ENCODE peak calls at places on chromosome 18, in eight cellular contexts. M is heart left ventricle, Y is gastrocnemius medialis, B is A549, P is HCT116, L is neural crest cell, K is AG10803, D is NB4. U is an unnamed sample.

GRCh38 chr18:29652797-29653196 is 1389.7 kb downstream of the DSC3 start:
- DNase-seq in M (no peak), Y (no peak), B (no peak), P (no peak), L (no peak), K (no peak), D (peak), U (no peak)

GRCh38 chr18:36191711-36192110 is 4.4 kb downstream of the MOCOS start:
- DNase-seq in M (no peak), Y (no peak), B (no peak), P (no peak), L (no peak), K (no peak), D (no peak), U (no peak)

GRCh38 chr18:48802543-48803428 is 148.0 kb downstream of the SMAD7 start:
- DNase-seq in M (peak), Y (no peak), B (no peak), P (no peak), L (no peak), K (no peak), D (no peak), U (no peak)

GRCh38 chr18:3758531-3758930 is 308.6 kb downstream of the TGIF1 start:
- DNase-seq in M (no peak), Y (no peak), B (no peak), P (peak), L (no peak), K (peak), D (no peak), U (no peak)

GRCh38 chr18:44826418-44827259 is 146.0 kb downstream of the SETBP1 start:
- DNase-seq in M (peak), Y (peak), B (no peak), P (no peak), L (no peak), K (peak), D (no peak), U (peak)

GRCh38 chr18:79217979-79218604 is 148.9 kb downstream of the ATP9B start:
- DNase-seq in M (no peak), Y (peak), B (no peak), P (no peak), L (no peak), K (no peak), D (no peak), U (no peak)

GRCh38 chr18:44803019-44803650 is 122.4 kb downstream of the SETBP1 start:
- DNase-seq in M (peak), Y (peak), B (no peak), P (no peak), L (no peak), K (peak), D (no peak), U (no peak)

GRCh38 chr18:69948919-69949537 is 1.4 kb upstream of the CD226 start:
- DNase-seq in M (peak), Y (no peak), B (no peak), P (no peak), L (no peak), K (no peak), D (peak), U (no peak)

GRCh38 chr18:79772865-79773696 is 24.7 kb upstream of the KCNG2 start:
- DNase-seq in M (peak), Y (no peak), B (no peak), P (no peak), L (no peak), K (no peak), D (no peak), U (peak)

GRCh38 chr18:21309248-21309647 is 67.2 kb downstream of the GREB1L start:
- DNase-seq in M (no peak), Y (no peak), B (no peak), P (no peak), L (no peak), K (no peak), D (no peak), U (no peak)

GRCh38 chr18:67961701-67962440 is 445.4 kb upstream of the DSEL start:
- DNase-seq in M (no peak), Y (no peak), B (no peak), P (no peak), L (no peak), K (no peak), D (no peak), U (no peak)

GRCh38 chr18:58512161-58512581 is 116.7 kb downstream of the ALPK2 start:
- DNase-seq in M (no peak), Y (no peak), B (no peak), P (no peak), L (no peak), K (no peak), D (no peak), U (no peak)

GRCh38 chr18:68447286-68447685 is 267.6 kb downstream of the TMX3 start:
- DNase-seq in M (no peak), Y (no peak), B (no peak), P (no peak), L (no peak), K (peak), D (no peak), U (no peak)

GRCh38 chr18:24514439-24514838 is 54.0 kb downstream of the HRH4 start:
- DNase-seq in M (no peak), Y (no peak), B (peak), P (peak), L (no peak), K (peak), D (peak), U (no peak)

GRCh38 chr18:23356416-23356815 is 96.7 kb upstream of the RIOK3 start:
- DNase-seq in M (no peak), Y (no peak), B (no peak), P (no peak), L (no peak), K (no peak), D (no peak), U (no peak)

GRCh38 chr18:56637897-56638231 is 528 bp downstream of the TXNL1 start:
- DNase-seq in M (no peak), Y (no peak), B (no peak), P (no peak), L (no peak), K (no peak), D (peak), U (no peak)

GRCh38 chr18:56672391-56672790 is 21.2 kb downstream of the WDR7 start:
- DNase-seq in M (no peak), Y (no peak), B (no peak), P (no peak), L (no peak), K (no peak), D (no peak), U (no peak)

GRCh38 chr18:23106575-23106974 is 28.7 kb upstream of the CABLES1 start:
- DNase-seq in M (no peak), Y (no peak), B (peak), P (peak), L (no peak), K (peak), D (peak), U (no peak)

GRCh38 chr18:57429607-57430165 is 5.5 kb upstream of the ONECUT2 start:
- DNase-seq in M (no peak), Y (no peak), B (no peak), P (no peak), L (no peak), K (no peak), D (no peak), U (no peak)

GRCh38 chr18:79786781-79787526 is 10.8 kb upstream of the KCNG2 start:
- DNase-seq in M (no peak), Y (no peak), B (no peak), P (no peak), L (no peak), K (peak), D (peak), U (no peak)

GRCh38 chr18:31386683-31387082 is 10.1 kb downstream of the DSG4 start:
- DNase-seq in M (no peak), Y (no peak), B (no peak), P (no peak), L (no peak), K (no peak), D (peak), U (no peak)

GRCh38 chr18:73503326-73503725 is 635.5 kb upstream of the NETO1 start:
- DNase-seq in M (no peak), Y (no peak), B (no peak), P (no peak), L (no peak), K (no peak), D (no peak), U (no peak)

GRCh38 chr18:24212939-24213338 is 74.1 kb downstream of the CABYR start:
- DNase-seq in M (no peak), Y (peak), B (no peak), P (peak), L (no peak), K (peak), D (no peak), U (no peak)

GRCh38 chr18:14189858-14190257 is 57.6 kb upstream of the ZNF519 start:
- DNase-seq in M (no peak), Y (no peak), B (peak), P (peak), L (no peak), K (peak), D (no peak), U (no peak)

GRCh38 chr18:3782901-3783300 is 332.9 kb downstream of the TGIF1 start:
- DNase-seq in M (no peak), Y (no peak), B (no peak), P (no peak), L (no peak), K (no peak), D (no peak), U (no peak)

GRCh38 chr18:564708-565561 is 15.2 kb upstream of the CETN1 start:
- DNase-seq in M (no peak), Y (no peak), B (no peak), P (no peak), L (no peak), K (peak), D (no peak), U (no peak)

GRCh38 chr18:22279741-22280452 is 110.5 kb downstream of the GATA6 start:
- DNase-seq in M (no peak), Y (no peak), B (no peak), P (no peak), L (no peak), K (peak), D (no peak), U (no peak)

DNA sequence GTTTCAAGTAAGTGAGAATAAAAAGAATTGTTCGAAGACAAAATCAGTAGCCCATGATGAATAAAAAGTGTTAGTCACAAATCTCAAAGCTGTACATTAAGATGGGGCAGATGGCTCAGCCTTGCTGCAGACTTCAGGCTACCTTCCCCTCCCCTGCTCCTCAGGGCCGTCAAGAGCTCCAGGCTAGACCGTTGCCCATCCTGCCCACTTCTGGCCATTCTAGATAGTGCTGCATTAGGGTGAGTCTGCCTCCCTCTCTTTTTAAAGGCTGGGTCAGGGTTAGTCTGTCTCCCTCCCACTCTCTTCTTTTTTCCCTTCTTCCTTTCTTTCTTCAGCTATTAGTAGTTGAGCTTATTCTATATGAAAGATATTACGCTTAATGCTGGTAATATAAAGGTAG is 86.0 kb downstream of the MAPRE2 start:
- DNase-seq in M (no peak), Y (no peak), B (no peak), P (no peak), L (no peak), K (no peak), D (peak), U (no peak)
- TF ChIP-seq CTCF in M (no peak), Y (no peak), B (no peak), P (peak), L (no peak), K (peak), D (no peak), U (no peak)

DNA sequence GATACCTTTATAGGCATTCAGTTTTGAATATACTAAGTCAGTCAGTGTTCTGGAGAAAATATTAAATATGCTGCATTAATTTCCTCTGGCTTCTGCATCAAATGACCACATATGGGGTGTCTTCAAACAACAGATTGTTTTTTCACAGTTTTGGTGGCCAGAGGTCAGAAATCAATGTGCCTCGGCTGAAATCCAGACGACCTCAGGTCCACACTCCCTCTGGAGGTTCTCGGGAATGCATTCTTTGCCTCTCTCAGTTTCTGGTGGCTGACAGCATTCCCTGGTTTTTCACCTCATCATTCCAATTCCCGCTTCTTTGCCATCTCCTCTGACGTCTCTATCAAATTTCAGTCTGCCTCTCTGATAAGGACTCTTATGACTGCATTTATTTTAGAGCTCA is 142.3 kb downstream of the ZNF407 start:
- DNase-seq in M (no peak), Y (no peak), B (no peak), P (no peak), L (no peak), K (no peak), D (no peak), U (no peak)
- TF ChIP-seq CTCF in M (no peak), Y (no peak), B (no peak), P (no peak), L (no peak), K (no peak), D (no peak), U (no peak)

DNA sequence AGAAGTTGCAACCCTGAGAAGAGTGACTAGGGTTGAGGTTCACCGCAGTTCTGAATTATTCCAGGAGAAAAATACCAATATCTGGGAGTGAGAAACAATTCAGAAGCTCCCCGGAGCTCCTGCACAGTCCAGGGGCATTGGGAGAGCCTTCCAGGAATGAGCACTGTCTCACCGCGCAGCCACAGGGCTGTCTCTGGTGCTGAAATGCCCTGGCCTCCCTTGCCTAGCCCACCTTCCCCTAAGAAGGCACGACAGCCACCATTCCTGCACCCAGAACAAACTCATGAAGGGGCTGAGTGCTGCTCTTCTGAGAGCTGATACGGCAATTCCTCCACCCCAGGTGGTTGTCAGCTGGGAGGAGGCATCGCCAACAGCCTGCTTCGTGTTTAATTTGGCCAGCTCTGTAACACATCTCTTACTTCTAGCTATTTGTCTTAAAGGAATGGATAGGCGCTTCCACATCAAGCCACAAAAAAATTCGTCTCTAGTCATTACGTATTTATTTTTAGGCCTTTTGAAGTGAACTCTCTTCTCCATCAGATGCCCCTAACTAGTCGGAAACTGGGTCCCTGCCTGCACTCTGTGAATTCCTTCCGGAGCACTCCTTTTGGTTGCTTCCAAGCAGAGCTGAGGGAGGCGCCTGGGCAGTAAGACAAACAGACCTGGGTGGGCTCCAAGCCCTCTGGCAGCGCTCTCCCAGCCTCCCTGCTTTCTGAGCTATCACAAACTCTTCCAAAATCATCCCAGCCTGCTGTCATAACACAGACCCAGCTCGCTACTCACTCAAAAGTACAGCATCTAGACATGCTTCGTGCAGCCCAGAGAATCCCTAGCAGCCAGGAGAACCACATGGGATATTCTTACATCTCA is 120.5 kb upstream of the CCDC68 start:
- DNase-seq in M (no peak), Y (no peak), B (no peak), P (no peak), L (no peak), K (no peak), D (no peak), U (no peak)
- TF ChIP-seq CTCF in M (no peak), Y (no peak), B (no peak), P (no peak), L (no peak), K (no peak), D (no peak), U (no peak)

DNA sequence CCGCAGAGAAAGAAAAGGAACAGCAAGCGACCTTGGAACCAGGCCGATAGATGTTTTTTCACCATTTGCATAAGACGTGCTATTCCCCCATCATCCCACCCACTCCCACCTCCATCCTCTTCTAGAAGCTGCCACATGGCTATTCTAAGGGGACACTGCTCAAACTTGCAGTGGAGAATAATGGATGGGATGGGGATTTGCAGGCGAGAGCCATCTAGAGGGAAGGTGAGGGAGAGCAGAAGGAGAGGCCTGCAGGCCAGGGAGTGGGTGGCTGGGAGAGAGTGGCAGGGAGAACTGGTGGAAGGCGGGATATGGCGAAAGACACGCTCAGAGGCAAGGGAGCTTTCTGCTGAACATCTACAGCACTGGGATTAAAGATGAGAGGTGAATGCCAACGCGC is 84.9 kb downstream of the MAPK4 start:
- DNase-seq in M (no peak), Y (no peak), B (peak), P (peak), L (no peak), K (no peak), D (peak), U (no peak)
- TF ChIP-seq CTCF in M (peak), Y (no peak), B (peak), P (peak), L (peak), K (no peak), D (peak), U (no peak)

DNA sequence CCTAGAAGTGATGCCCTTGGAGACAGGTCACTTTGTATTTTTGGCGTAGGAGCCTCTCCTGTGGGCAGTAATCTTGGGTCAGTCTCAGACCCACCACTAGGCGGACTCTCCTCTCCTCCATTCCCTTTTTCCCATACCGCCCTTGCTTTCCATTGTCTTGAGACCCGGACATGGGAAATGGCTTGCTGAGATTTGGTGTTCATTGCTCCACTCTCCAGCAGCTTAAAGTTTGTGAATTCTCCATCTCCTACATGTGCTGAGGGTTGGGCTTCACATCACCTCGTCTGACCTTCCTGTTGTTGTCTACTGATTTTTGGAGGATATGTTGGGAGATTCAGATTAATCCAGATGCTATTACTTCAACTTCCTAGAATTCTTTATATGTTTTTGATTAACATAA is 159.2 kb upstream of the RAB12 start:
- DNase-seq in M (no peak), Y (no peak), B (peak), P (peak), L (no peak), K (no peak), D (peak), U (no peak)
- TF ChIP-seq CTCF in M (peak), Y (no peak), B (peak), P (peak), L (peak), K (peak), D (peak), U (peak)

GRCh38 chr18:59695551-59695950 is 1.7 kb downstream of the CCBE1 start:
- DNase-seq in M (no peak), Y (no peak), B (no peak), P (no peak), L (no peak), K (no peak), D (no peak), U (no peak)

GRCh38 chr18:59699061-59699460 is 1.8 kb upstream of the CCBE1 start:
- DNase-seq in M (no peak), Y (no peak), B (no peak), P (no peak), L (no peak), K (no peak), D (no peak), U (no peak)

GRCh38 chr18:59699750-59700534 is 2.7 kb upstream of the CCBE1 start:
- DNase-seq in M (no peak), Y (no peak), B (no peak), P (no peak), L (no peak), K (no peak), D (no peak), U (no peak)

GRCh38 chr18:59696311-59697235 is 650 bp downstream of the CCBE1 start:
- DNase-seq in M (no peak), Y (no peak), B (no peak), P (no peak), L (peak), K (peak), D (no peak), U (peak)

DNA sequence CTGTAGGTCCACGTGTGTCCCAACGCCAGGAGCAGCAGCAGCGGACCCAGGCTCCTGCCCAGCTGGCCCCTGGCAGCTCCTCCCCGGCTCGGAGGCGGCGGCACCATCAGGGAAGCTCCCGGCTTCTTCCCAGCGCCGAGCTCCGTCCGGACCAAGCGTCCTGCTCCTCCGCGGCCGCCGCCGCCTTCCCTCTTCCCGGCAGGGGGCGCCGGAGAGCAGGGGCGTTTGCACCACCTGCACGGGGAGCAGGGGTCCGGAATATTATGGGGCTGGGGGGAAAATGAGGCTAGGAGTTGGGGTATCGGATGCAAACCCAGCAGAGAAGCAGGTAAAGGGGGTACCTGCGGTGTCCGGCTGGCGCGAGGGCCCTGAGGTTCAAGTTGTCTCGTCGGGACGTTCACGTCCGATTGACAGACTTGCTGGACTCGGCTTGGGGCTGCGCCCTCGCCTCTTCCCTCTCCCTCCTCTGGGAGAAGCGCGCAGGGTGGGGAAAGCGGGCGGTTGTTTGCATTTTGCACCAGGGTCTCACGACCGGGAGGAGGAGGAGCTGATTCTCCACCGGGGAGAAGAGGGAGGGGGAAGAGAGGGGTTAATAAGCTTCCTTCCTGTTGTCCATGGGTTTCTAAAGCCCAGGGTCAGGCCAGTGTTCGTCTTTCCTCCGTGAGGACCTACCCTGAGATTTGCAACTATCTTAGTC is at the start of gene CCBE1:
- DNase-seq in M (peak), Y (no peak), B (peak), P (peak), L (peak), K (peak), D (no peak), U (peak)
- TF ChIP-seq CTCF in M (peak), Y (peak), B (peak), P (peak), L (peak), K (peak), D (peak), U (peak)

U was measured in mesothelial cell of epicardium.